ENCODE peak calls at places on chromosomes 16 and 17, in six cellular contexts. One of them, this sample, is unnamed.

GRCh38 chr17:38465420-38466345 is 37.4 kb downstream of the ARHGAP23 start:
- DNase-seq in HCT116: no peak
- DNase-seq in tibial artery: peak; percentile 81
- DNase-seq in transverse colon: peak; percentile 36
- DNase-seq in right lobe of liver: peak; percentile 46
- DNase-seq in A549: no peak
- DNase-seq in this sample: no peak

GRCh38 chr16:804193-805048 is 3.9 kb upstream of the GNG13 start:
- DNase-seq in HCT116: no peak
- DNase-seq in A549: no peak
- DNase-seq in right lobe of liver: no peak
- DNase-seq in tibial artery: no peak
- DNase-seq in transverse colon: no peak
- DNase-seq in this sample: no peak

GRCh38 chr16:3188675-3188924 is 596 bp downstream of the OR1F1 start:
- DNase-seq in HCT116: no peak
- DNase-seq in A549: no peak
- DNase-seq in tibial artery: no peak
- DNase-seq in right lobe of liver: no peak
- DNase-seq in transverse colon: no peak
- DNase-seq in this sample: no peak

GRCh38 chr16:14509055-14509454 is 121.0 kb downstream of the PARN start:
- DNase-seq in tibial artery: no peak
- DNase-seq in right lobe of liver: no peak
- DNase-seq in transverse colon: no peak
- DNase-seq in HCT116: no peak
- DNase-seq in A549: peak; percentile 62
- DNase-seq in this sample: no peak

GRCh38 chr16:5850632-5851175 is 753.1 kb upstream of the EEF2KMT start:
- DNase-seq in transverse colon: no peak
- DNase-seq in A549: no peak
- DNase-seq in tibial artery: no peak
- DNase-seq in right lobe of liver: no peak
- DNase-seq in HCT116: no peak
- DNase-seq in this sample: no peak

GRCh38 chr16:54938351-54939346 is 8.0 kb downstream of the IRX5 start:
- DNase-seq in HCT116: no peak
- DNase-seq in right lobe of liver: no peak
- DNase-seq in tibial artery: no peak
- DNase-seq in transverse colon: no peak
- DNase-seq in A549: no peak
- DNase-seq in this sample: no peak

GRCh38 chr16:67399218-67399733 is 6.0 kb upstream of the TPPP3 start:
- DNase-seq in tibial artery: no peak
- DNase-seq in right lobe of liver: no peak
- DNase-seq in transverse colon: no peak
- DNase-seq in HCT116: no peak
- DNase-seq in A549: peak; percentile 52
- DNase-seq in this sample: no peak

GRCh38 chr16:29232811-29233704 is 173.5 kb downstream of the NPIPB11 start:
- DNase-seq in right lobe of liver: no peak
- DNase-seq in tibial artery: no peak
- DNase-seq in HCT116: no peak
- DNase-seq in A549: no peak
- DNase-seq in transverse colon: no peak
- DNase-seq in this sample: no peak

GRCh38 chr16:23640669-23640958 is 496 bp downstream of the PALB2 start:
- DNase-seq in tibial artery: no peak
- DNase-seq in HCT116: no peak
- DNase-seq in A549: peak; percentile 34
- DNase-seq in transverse colon: no peak
- DNase-seq in right lobe of liver: no peak
- DNase-seq in this sample: no peak

GRCh38 chr17:44269118-44269794 is 1.3 kb upstream of the SLC4A1 start:
- DNase-seq in A549: no peak
- DNase-seq in transverse colon: no peak
- DNase-seq in tibial artery: no peak
- DNase-seq in right lobe of liver: no peak
- DNase-seq in HCT116: no peak
- DNase-seq in this sample: no peak

GRCh38 chr16:6363891-6364607 is 968.6 kb upstream of the RBFOX1 start:
- DNase-seq in right lobe of liver: no peak
- DNase-seq in A549: no peak
- DNase-seq in HCT116: no peak
- DNase-seq in transverse colon: no peak
- DNase-seq in tibial artery: no peak
- DNase-seq in this sample: no peak

GRCh38 chr16:27894441-27894840 is 169.1 kb downstream of the GSG1L start:
- DNase-seq in HCT116: no peak
- DNase-seq in right lobe of liver: no peak
- DNase-seq in A549: no peak
- DNase-seq in tibial artery: no peak
- DNase-seq in transverse colon: no peak
- DNase-seq in this sample: no peak

GRCh38 chr16:67883146-67883871 is 1.4 kb upstream of the NRN1L start:
- DNase-seq in A549: no peak
- DNase-seq in tibial artery: no peak
- DNase-seq in transverse colon: peak; percentile 43
- DNase-seq in HCT116: no peak
- DNase-seq in right lobe of liver: no peak
- DNase-seq in this sample: peak; percentile 87

GRCh38 chr17:72338847-72339790 is 218.3 kb downstream of the SOX9 start:
- DNase-seq in A549: peak; percentile 53
- DNase-seq in right lobe of liver: no peak
- DNase-seq in tibial artery: no peak
- DNase-seq in HCT116: peak; percentile 91
- DNase-seq in transverse colon: peak; percentile 17
- DNase-seq in this sample: peak; percentile 69

GRCh38 chr17:43983515-43984411 is 20.7 kb upstream of the NAGS start:
- DNase-seq in transverse colon: peak; percentile 34
- DNase-seq in A549: no peak
- DNase-seq in right lobe of liver: peak; percentile 49
- DNase-seq in tibial artery: no peak
- DNase-seq in HCT116: no peak
- DNase-seq in this sample: peak; percentile 48

GRCh38 chr17:60153606-60154355 is 4.0 kb downstream of the CA4 start:
- DNase-seq in HCT116: no peak
- DNase-seq in A549: no peak
- DNase-seq in transverse colon: no peak
- DNase-seq in tibial artery: no peak
- DNase-seq in right lobe of liver: no peak
- DNase-seq in this sample: no peak

GRCh38 chr17:69561462-69561861 is 147.0 kb downstream of the MAP2K6 start:
- DNase-seq in HCT116: no peak
- DNase-seq in tibial artery: no peak
- DNase-seq in transverse colon: no peak
- DNase-seq in A549: no peak
- DNase-seq in right lobe of liver: no peak
- DNase-seq in this sample: no peak

GRCh38 chr17:64001763-64002529 is 3.8 kb downstream of the PRR29 start:
- DNase-seq in A549: no peak
- DNase-seq in tibial artery: no peak
- DNase-seq in right lobe of liver: peak; percentile 49
- DNase-seq in transverse colon: no peak
- DNase-seq in HCT116: no peak
- DNase-seq in this sample: no peak

GRCh38 chr16:88103581-88104188 is 152.5 kb downstream of the BANP start:
- DNase-seq in tibial artery: no peak
- DNase-seq in A549: no peak
- DNase-seq in HCT116: no peak
- DNase-seq in right lobe of liver: no peak
- DNase-seq in transverse colon: no peak
- DNase-seq in this sample: no peak

GRCh38 chr17:60134396-60135159 is 15.2 kb upstream of the CA4 start:
- DNase-seq in tibial artery: no peak
- DNase-seq in transverse colon: no peak
- DNase-seq in right lobe of liver: peak; percentile 45
- DNase-seq in HCT116: no peak
- DNase-seq in A549: no peak
- DNase-seq in this sample: no peak

GRCh38 chr17:55314784-55315491 is 50.2 kb downstream of the HLF start:
- DNase-seq in right lobe of liver: no peak
- DNase-seq in transverse colon: no peak
- DNase-seq in A549: no peak
- DNase-seq in HCT116: no peak
- DNase-seq in tibial artery: no peak
- DNase-seq in this sample: no peak

GRCh38 chr16:6704306-6704705 is 628.3 kb upstream of the RBFOX1 start:
- DNase-seq in tibial artery: no peak
- DNase-seq in HCT116: no peak
- DNase-seq in transverse colon: no peak
- DNase-seq in A549: no peak
- DNase-seq in right lobe of liver: no peak
- DNase-seq in this sample: no peak

GRCh38 chr16:87040169-87041117 is 276.7 kb downstream of the C16orf95 start:
- DNase-seq in tibial artery: no peak
- DNase-seq in right lobe of liver: no peak
- DNase-seq in A549: no peak
- DNase-seq in HCT116: no peak
- DNase-seq in transverse colon: no peak
- DNase-seq in this sample: no peak

GRCh38 chr16:85202051-85202601 is 89.9 kb upstream of the CIBAR2 start:
- DNase-seq in A549: no peak
- DNase-seq in HCT116: no peak
- DNase-seq in transverse colon: no peak
- DNase-seq in tibial artery: no peak
- DNase-seq in right lobe of liver: no peak
- DNase-seq in this sample: no peak

GRCh38 chr16:73717266-73718057 is 579.2 kb upstream of the PSMD7 start:
- DNase-seq in transverse colon: no peak
- DNase-seq in tibial artery: no peak
- DNase-seq in A549: no peak
- DNase-seq in HCT116: no peak
- DNase-seq in right lobe of liver: no peak
- DNase-seq in this sample: no peak

GRCh38 chr16:81170824-81171223 is 67.7 kb upstream of the BCO1 start:
- DNase-seq in transverse colon: no peak
- DNase-seq in right lobe of liver: no peak
- DNase-seq in HCT116: no peak
- DNase-seq in A549: no peak
- DNase-seq in tibial artery: no peak
- DNase-seq in this sample: no peak

GRCh38 chr16:19113577-19114358 is at the start of gene ITPRIPL2:
- DNase-seq in right lobe of liver: peak; percentile 89
- DNase-seq in transverse colon: peak; percentile 84
- DNase-seq in HCT116: peak; percentile 79
- DNase-seq in tibial artery: peak; percentile 90
- DNase-seq in A549: peak; percentile 85
- DNase-seq in this sample: peak; percentile 73

GRCh38 chr17:40224707-40225092 is 5.6 kb downstream of the WIPF2 start:
- DNase-seq in right lobe of liver: no peak
- DNase-seq in transverse colon: no peak
- DNase-seq in HCT116: no peak
- DNase-seq in A549: no peak
- DNase-seq in tibial artery: peak; percentile 83
- DNase-seq in this sample: no peak

DNA sequence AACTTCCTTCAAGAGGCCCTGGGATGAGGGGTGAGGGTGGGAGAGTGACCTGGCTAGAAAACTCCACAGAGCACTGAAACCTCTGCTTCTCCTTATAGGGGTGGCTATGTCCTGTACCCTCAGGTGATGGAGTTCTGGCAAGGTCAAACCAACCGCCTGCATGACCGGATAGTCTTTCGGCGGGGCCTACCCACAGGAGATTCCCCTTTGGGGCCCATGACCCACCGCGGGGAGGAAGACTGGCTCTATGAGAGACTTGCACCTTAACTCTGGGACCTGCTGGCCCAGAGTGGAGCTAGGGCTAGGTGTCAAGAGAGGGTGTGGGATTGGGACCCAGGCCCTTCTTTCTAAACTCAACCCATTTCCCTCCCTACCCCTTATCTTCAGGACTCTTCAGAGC is 5.1 kb downstream of the PNPO start:
- DNase-seq in tibial artery: no peak
- DNase-seq in A549: no peak
- DNase-seq in transverse colon: no peak
- DNase-seq in right lobe of liver: no peak
- DNase-seq in HCT116: no peak
- DNase-seq in this sample: no peak
- H3K4me1 ChIP-seq in tibial artery: peaks cover 38% of the 10 kb centered on the region
- H3K4me1 ChIP-seq in A549: peaks cover 58% of the 10 kb centered on the region
- H3K4me1 ChIP-seq in transverse colon: peaks cover 84% of the 10 kb centered on the region
- H3K4me1 ChIP-seq in right lobe of liver: peaks cover 5% of the 10 kb centered on the region
- H3K4me1 ChIP-seq in HCT116: peaks cover 54% of the 10 kb centered on the region
- H3K4me1 ChIP-seq in this sample: no peaks in the 10 kb centered on the region

GRCh38 chr17:10033982-10034381 is 128.9 kb upstream of the RCVRN start:
- DNase-seq in right lobe of liver: no peak
- DNase-seq in tibial artery: peak; percentile 60
- DNase-seq in transverse colon: no peak
- DNase-seq in HCT116: no peak
- DNase-seq in A549: no peak
- DNase-seq in this sample: no peak
- H3K27ac ChIP-seq in right lobe of liver: no peak overlapping the region
- H3K27ac ChIP-seq in tibial artery: peak overlapping the region; percentile 12
- H3K27ac ChIP-seq in transverse colon: peak overlapping the region; percentile 72
- H3K27ac ChIP-seq in HCT116: no peak overlapping the region
- H3K27ac ChIP-seq in A549: no peak overlapping the region
- H3K27ac ChIP-seq in this sample: no peak overlapping the region

GRCh38 chr16:17272716-17273115 is 198.0 kb downstream of the XYLT1 start:
- DNase-seq in tibial artery: no peak
- DNase-seq in A549: no peak
- DNase-seq in right lobe of liver: no peak
- DNase-seq in HCT116: no peak
- DNase-seq in transverse colon: no peak
- DNase-seq in this sample: no peak
- H3K4me3 ChIP-seq in tibial artery: no peak overlapping the region
- H3K4me3 ChIP-seq in A549: no peak overlapping the region
- H3K4me3 ChIP-seq in right lobe of liver: no peak overlapping the region
- H3K4me3 ChIP-seq in HCT116: no peak overlapping the region
- H3K4me3 ChIP-seq in transverse colon: no peak overlapping the region
- H3K4me3 ChIP-seq in this sample: no peak overlapping the region

DNA sequence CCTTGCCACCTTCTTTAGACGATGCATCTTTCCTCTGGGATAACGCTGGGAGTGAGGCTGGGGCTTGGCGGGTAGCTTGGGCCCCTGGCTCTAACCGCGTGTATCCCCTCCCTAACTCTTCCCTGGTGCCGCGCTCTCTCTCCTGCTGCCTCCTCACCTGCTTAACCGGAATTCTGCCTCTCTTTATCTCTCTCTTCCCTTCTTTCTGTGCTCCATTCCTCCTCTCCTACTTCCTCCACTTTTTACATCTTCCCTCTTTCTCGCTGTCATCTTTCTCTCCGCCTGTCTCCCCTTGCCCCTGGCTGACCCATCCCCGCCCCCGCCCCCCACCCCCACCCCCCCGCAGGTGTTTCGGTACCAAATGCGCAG is 2.7 kb downstream of the LHX1 start:
- DNase-seq in HCT116: no peak
- DNase-seq in tibial artery: no peak
- DNase-seq in transverse colon: no peak
- DNase-seq in right lobe of liver: no peak
- DNase-seq in A549: no peak
- DNase-seq in this sample: no peak
- H3K4me1 ChIP-seq in HCT116: peaks cover 13% of the 10 kb centered on the region
- H3K4me1 ChIP-seq in tibial artery: peaks cover 64% of the 10 kb centered on the region
- H3K4me1 ChIP-seq in transverse colon: peaks cover 49% of the 10 kb centered on the region
- H3K4me1 ChIP-seq in right lobe of liver: no peaks in the 10 kb centered on the region
- H3K4me1 ChIP-seq in A549: peaks cover 6% of the 10 kb centered on the region
- H3K4me1 ChIP-seq in this sample: peaks cover 11% of the 10 kb centered on the region

GRCh38 chr17:2058521-2059124 is 3.7 kb downstream of the HIC1 start:
- DNase-seq in tibial artery: peak; percentile 57
- DNase-seq in transverse colon: peak; percentile 89
- DNase-seq in A549: peak; percentile 79
- DNase-seq in right lobe of liver: peak; percentile 88
- DNase-seq in HCT116: no peak
- DNase-seq in this sample: peak; percentile 76
- H3K27ac ChIP-seq in tibial artery: peak overlapping the region; percentile 58
- H3K27ac ChIP-seq in transverse colon: peak overlapping the region; percentile 89
- H3K27ac ChIP-seq in A549: peak overlapping the region; percentile 29
- H3K27ac ChIP-seq in right lobe of liver: peak overlapping the region; percentile 84
- H3K27ac ChIP-seq in HCT116: no peak overlapping the region
- H3K27ac ChIP-seq in this sample: peak overlapping the region; percentile 89

GRCh38 chr17:27805520-27806146 is 5.3 kb upstream of the NOS2 start:
- DNase-seq in right lobe of liver: peak; percentile 84
- DNase-seq in A549: peak; percentile 93
- DNase-seq in HCT116: peak; percentile 83
- DNase-seq in tibial artery: peak; percentile 80
- DNase-seq in transverse colon: peak; percentile 89
- DNase-seq in this sample: peak; percentile 93
- H3K4me3 ChIP-seq in right lobe of liver: peak overlapping the region; percentile 10
- H3K4me3 ChIP-seq in A549: peak overlapping the region; percentile 28
- H3K4me3 ChIP-seq in HCT116: peak overlapping the region; percentile 43
- H3K4me3 ChIP-seq in tibial artery: peak overlapping the region; percentile 28
- H3K4me3 ChIP-seq in transverse colon: peak overlapping the region; percentile 12
- H3K4me3 ChIP-seq in this sample: peak overlapping the region; percentile 29